ENCODE peak calls at places on chromosome 19, in eight cellular contexts. S is GM10248, U is PC-3, K is fibroblast of mammary gland, G is hepatocyte, L is bronchial epithelial cell, E is progenitor cell of endocrine pancreas, N is AG09319. T is an unnamed sample.

GRCh38 chr19:15136234-15136954 is 29.2 kb downstream of the SYDE1 start:
- DNase-seq in E (no peak), L (peak), K (no peak), S (no peak), N (no peak), U (peak), G (peak), T (no peak)

GRCh38 chr19:17341845-17342244 is 4.5 kb downstream of the GTPBP3 start:
- DNase-seq in N (no peak), S (no peak), L (no peak), U (no peak), E (no peak), K (no peak), G (no peak), T (no peak)

GRCh38 chr19:33558846-33559245 is 37.3 kb upstream of the PEPD start:
- DNase-seq in K (peak), L (peak), U (no peak), G (no peak), E (no peak), S (no peak), N (no peak), T (no peak)

GRCh38 chr19:38267780-38268430 is 3.5 kb downstream of the SPINT2 start:
- DNase-seq in E (no peak), S (no peak), U (peak), K (no peak), N (no peak), G (no peak), L (no peak), T (no peak)

GRCh38 chr19:56107626-56108351 is 13.3 kb downstream of the ZNF787 start:
- DNase-seq in E (no peak), U (no peak), N (no peak), S (no peak), G (no peak), L (no peak), K (no peak), T (no peak)

GRCh38 chr19:5974721-5975387 is 3.1 kb downstream of the RANBP3 start:
- DNase-seq in U (peak), L (peak), G (peak), N (no peak), S (peak), K (peak), E (no peak), T (no peak)

GRCh38 chr19:10462557-10462956 is 40.6 kb downstream of the KEAP1 start:
- DNase-seq in G (no peak), U (no peak), E (no peak), S (no peak), K (no peak), L (no peak), N (no peak), T (no peak)

GRCh38 chr19:55178781-55179569 is 1.1 kb downstream of the SYT5 start:
- DNase-seq in U (peak), E (peak), S (peak), N (no peak), G (peak), L (peak), K (peak), T (peak)

GRCh38 chr19:40776966-40777794 is 867 bp upstream of the RAB4B start:
- DNase-seq in K (peak), N (peak), G (peak), U (peak), E (peak), S (peak), L (peak), T (peak)

GRCh38 chr19:6501740-6502648 is at the start of gene TUBB4A:
- DNase-seq in E (peak), U (peak), G (peak), N (no peak), K (no peak), S (peak), L (no peak), T (peak)

GRCh38 chr19:10412257-10412977 is 7.9 kb upstream of the PDE4A start:
- DNase-seq in L (no peak), U (no peak), G (no peak), S (no peak), N (no peak), E (no peak), K (no peak), T (no peak)

GRCh38 chr19:57888494-57889231 is at the start of gene ZNF814:
- DNase-seq in N (peak), U (no peak), L (peak), E (peak), S (peak), K (peak), G (peak), T (peak)

GRCh38 chr19:7355151-7355845 is 6.6 kb downstream of the ARHGEF18 start:
- DNase-seq in K (peak), L (peak), U (no peak), N (no peak), S (no peak), E (no peak), G (peak), T (no peak)

GRCh38 chr19:19750842-19751790 is 18.2 kb upstream of the ZNF14 start:
- DNase-seq in G (no peak), K (no peak), E (no peak), U (no peak), N (no peak), L (no peak), S (peak), T (no peak)

GRCh38 chr19:42095814-42096230 is 19.9 kb downstream of the ZNF574 start:
- DNase-seq in U (no peak), L (no peak), N (no peak), G (no peak), S (no peak), K (no peak), E (peak), T (no peak)

GRCh38 chr19:35879770-35880317 is 11.5 kb downstream of the APLP1 start:
- DNase-seq in S (peak), G (peak), L (peak), N (no peak), E (peak), K (peak), U (peak), T (peak)

GRCh38 chr19:35879068-35879467 is 10.7 kb downstream of the APLP1 start:
- DNase-seq in N (no peak), L (no peak), S (no peak), K (no peak), E (no peak), G (no peak), U (no peak), T (no peak)

GRCh38 chr19:35885225-35885624 is 15.1 kb downstream of the NFKBID start:
- DNase-seq in K (no peak), N (no peak), E (no peak), U (no peak), L (no peak), S (no peak), G (no peak), T (no peak)

GRCh38 chr19:35883920-35884319 is 15.5 kb downstream of the APLP1 start:
- DNase-seq in N (no peak), E (no peak), K (no peak), S (no peak), G (no peak), L (no peak), U (no peak), T (no peak)

DNA sequence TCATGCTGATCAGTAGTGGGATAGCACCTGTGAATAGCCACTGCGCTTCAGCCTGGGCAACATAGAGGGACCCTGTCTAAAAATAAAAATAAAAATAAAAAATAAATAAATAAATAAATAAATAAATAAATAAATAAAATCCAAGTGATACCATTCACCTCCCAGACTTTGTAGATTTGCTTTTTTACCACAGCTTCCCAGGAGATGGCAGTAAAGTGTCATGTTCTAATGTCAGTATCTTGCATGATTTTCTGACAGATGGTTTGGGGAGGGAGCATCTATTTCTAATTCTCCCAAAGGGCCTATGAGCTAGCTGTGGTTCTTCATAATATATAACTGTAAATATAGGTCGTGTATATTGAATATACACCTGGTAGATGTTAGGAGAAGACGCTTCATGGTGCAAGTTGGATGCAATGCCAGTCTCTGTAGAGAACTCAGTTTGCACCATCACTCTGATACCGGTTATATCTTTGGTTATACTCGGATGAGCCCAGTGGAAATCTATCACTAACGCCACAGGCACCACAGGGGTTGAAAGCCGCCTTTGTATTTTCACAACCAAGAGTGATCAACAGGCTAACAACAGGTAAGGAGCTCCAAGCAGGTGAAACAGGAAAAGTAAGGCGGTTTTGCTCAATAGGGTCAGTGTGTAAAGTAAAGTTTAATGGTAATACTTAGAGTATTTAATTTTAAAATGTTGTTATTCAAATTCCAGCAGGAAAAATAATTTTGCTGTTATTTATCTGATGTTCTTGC is 13.9 kb downstream of the APLP1 start:
- DNase-seq in G (peak), L (peak), N (peak), S (peak), U (peak), K (peak), E (no peak), T (no peak)
- TF ChIP-seq CTCF in G (peak), L (peak), N (peak), S (peak), U (peak), K (peak), E (peak), T (no peak)

GRCh38 chr19:36918090-36918489 is 2.0 kb downstream of the ZNF568 start:
- DNase-seq in G (no peak), L (no peak), E (no peak), S (no peak), U (no peak), K (no peak), N (no peak), T (no peak)

GRCh38 chr19:36916991-36917390 is 859 bp downstream of the ZNF568 start:
- DNase-seq in L (peak), E (no peak), N (no peak), S (no peak), G (no peak), U (no peak), K (peak), T (no peak)

DNA sequence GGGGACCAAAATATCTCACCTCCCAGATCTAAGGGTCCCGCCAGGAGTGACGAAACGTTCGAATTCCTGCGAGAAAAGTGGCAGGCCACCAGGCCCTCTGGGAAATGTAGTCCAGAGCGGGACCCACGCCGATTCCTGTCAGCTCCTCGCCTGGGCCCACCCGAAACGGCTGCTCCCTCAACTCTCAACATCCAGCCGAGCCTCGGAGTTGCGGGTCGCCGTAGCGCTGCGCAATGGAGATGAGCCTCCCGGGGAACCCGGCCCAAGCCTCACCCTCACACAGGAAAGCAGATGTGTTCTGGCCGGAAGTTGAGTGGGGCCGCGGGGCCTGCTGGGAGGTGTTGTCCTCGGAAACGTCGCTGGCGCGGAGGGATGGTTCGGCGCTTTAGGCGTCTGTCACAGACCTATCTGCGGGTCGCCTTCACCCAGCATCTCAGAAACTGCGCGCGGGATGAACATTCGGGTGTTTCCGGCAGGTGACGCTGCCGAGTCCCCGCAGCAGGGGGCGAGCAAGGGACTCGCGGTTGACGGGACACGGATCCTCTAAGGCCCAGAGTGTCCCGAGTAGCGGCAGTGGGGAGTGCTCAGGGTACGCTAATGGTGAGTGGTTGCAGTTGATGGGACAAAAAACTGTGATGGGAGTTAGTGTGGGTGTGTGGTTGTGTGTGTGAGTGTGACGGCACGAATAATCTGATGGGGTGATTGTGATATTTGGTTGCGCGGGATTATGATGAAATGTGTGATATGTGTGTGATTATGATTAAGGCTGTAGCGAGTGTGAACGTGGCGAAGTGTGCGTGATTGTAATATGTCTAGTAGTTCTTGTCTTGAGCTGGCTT is at the start of the genes ZNF568 and ZNF829:
- DNase-seq in N (peak), E (peak), K (peak), L (peak), G (peak), S (peak), U (no peak), T (peak)
- TF ChIP-seq CTCF in N (peak), E (peak), K (peak), L (peak), G (peak), S (peak), U (no peak), T (no peak)

GRCh38 chr19:4267901-4268815 is 10.9 kb upstream of the SHD start:
- DNase-seq in K (no peak), N (no peak), L (no peak), U (no peak), E (no peak), S (no peak), G (peak), T (no peak)
- TF ChIP-seq CTCF in K (no peak), N (no peak), L (no peak), U (no peak), E (no peak), S (no peak), G (no peak), T (no peak)

GRCh38 chr19:11555246-11555645 is 3.8 kb downstream of the ELOF1 start:
- DNase-seq in G (no peak), E (no peak), U (no peak), N (no peak), K (no peak), S (no peak), L (no peak), T (no peak)

GRCh38 chr19:11560404-11560988 is 1.5 kb upstream of the ELOF1 start:
- DNase-seq in L (peak), E (peak), U (peak), G (peak), S (peak), K (peak), N (peak), T (no peak)

GRCh38 chr19:11563530-11563929 is 4.5 kb upstream of the ELOF1 start:
- DNase-seq in U (no peak), L (no peak), G (no peak), S (no peak), E (no peak), N (no peak), K (no peak), T (no peak)

GRCh38 chr19:11556634-11557420 is 2.2 kb downstream of the ELOF1 start:
- DNase-seq in U (no peak), S (no peak), G (no peak), N (no peak), L (no peak), E (no peak), K (no peak), T (no peak)

DNA sequence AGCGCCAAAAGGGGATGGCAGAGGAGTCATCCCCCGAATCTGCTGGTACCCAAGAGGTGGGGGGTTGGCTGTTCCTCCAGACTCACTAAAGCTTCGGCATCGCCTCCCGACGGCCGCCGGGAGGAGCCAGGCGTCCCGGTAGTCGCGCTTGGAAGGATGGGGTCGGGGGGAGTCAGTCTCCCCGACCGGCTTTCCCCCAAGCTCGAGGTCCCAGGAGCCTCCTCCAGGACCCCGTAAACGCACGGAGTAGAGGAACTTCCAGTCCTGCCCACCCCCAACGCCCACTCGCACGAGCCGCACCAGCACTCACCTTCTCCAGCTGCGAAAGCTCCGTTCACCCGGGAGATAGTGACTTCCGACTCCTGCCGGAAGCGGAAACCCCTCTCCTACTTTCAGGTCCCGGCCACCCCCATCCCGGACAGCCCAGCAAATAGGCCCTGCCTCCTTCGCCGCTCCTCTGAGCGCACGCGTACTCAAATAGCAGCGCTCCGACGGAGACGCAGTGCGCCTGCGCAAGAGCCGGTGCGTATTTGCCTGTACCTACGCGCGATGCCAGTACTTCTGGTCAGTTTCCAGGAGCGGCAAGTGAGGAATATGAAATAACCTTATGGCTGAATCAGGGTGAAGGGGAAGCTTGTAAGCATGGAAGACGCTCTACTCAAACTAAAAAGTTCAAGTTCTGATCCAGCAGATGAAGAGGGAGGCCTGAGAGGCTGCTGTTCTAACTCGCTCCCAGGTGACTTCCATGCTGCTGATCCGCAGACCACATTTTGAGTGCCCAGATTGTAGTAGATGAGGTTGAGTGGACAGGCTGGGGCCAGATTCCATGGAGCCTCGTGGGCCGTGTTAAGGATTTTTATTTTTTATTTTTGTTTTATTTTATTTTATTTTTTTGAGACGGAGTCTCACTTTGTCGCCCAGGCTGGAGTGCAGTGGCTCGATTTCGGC is at the start of gene ELOF1:
- DNase-seq in N (peak), S (peak), L (peak), K (peak), G (peak), U (peak), E (peak), T (peak)
- TF ChIP-seq CTCF in N (peak), S (no peak), L (peak), K (peak), G (peak), U (peak), E (no peak), T (no peak)

DNA sequence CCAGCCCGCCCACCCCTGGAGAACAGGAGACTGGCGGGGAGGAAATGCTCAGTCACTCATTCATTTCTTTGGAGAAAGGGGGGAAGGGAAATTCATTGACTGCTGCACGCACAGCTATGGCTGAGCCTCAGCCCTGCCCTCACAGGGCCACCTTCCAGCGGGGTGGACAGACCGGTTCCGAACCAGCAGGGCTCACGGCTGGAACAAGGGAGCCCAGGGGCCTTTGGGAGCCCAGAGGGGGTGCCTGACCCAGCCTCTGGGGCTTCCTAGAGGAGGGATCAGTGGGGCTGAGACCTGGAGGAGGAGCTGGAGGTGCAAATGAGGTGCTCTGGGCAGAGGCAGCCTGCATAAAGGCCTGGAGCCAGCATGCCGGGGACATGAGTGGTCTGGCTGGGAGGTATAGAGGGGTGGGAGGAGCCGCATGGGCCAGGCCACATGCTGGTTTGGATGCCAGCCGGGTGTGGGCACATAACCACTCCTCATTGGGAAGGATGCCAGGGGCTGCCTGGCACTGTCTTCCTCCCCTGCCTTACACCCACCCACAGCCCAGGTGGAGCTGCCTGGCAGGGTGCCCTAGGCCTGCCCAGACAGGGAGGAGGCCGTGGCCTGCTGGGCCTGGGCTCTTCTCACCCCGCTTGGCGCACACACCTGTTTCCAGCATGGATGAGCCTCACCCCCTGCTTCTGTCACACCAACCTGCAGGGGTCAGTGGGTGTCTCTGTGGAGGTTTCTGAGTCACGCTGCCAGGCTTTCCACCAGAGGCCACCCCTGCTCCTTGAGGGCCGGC is 26.9 kb downstream of the PPP5C start:
- DNase-seq in K (peak), G (peak), E (peak), S (no peak), L (peak), N (no peak), U (peak), T (no peak)
- TF ChIP-seq CTCF in K (no peak), G (no peak), E (no peak), S (no peak), L (no peak), N (no peak), U (peak), T (no peak)